ENCODE peak calls at places on chromosomes 16 and 17, in five cellular contexts. L is A549, H is K562, I is H1, W is GM12878. C is an unnamed sample.

GRCh38 chr16:50396770-50397525 is 28.2 kb upstream of the BRD7 start:
- DNase-seq in L (peak), I (no peak), H (peak), W (no peak), C (no peak)

GRCh38 chr16:10202650-10203049 is 20.4 kb upstream of the GRIN2A start:
- DNase-seq in L (no peak), H (no peak), I (no peak), W (no peak), C (no peak)

GRCh38 chr16:77675464-77676324 is 46.6 kb upstream of the NUDT7 start:
- DNase-seq in H (peak), W (peak), I (peak), L (peak), C (peak)

GRCh38 chr16:88464447-88465318 is 11.6 kb downstream of the ZFPM1 start:
- DNase-seq in I (no peak), H (peak), W (no peak), L (no peak), C (no peak)

GRCh38 chr16:88826070-88826840 is 14.5 kb upstream of the APRT start:
- DNase-seq in W (no peak), I (no peak), H (no peak), L (no peak), C (no peak)

GRCh38 chr16:29925805-29926674 is at the start of gene KCTD13:
- DNase-seq in H (peak), W (peak), L (peak), I (peak), C (peak)

GRCh38 chr16:72198021-72198420 is 26.1 kb upstream of the PMFBP1 start:
- DNase-seq in W (no peak), H (no peak), I (no peak), L (no peak), C (no peak)

GRCh38 chr16:8850279-8850885 is 18.4 kb downstream of the CARHSP1 start:
- DNase-seq in I (no peak), L (no peak), W (no peak), H (no peak), C (peak)

GRCh38 chr17:79691931-79692330 is 38.8 kb upstream of the ENPP7 start:
- DNase-seq in L (no peak), H (no peak), W (no peak), I (no peak), C (no peak)

GRCh38 chr17:56833023-56833811 is 503 bp downstream of the C17orf67 start:
- DNase-seq in H (peak), L (peak), I (peak), W (peak), C (no peak)

GRCh38 chr16:61721561-61721960 is 314.7 kb downstream of the CDH8 start:
- DNase-seq in H (no peak), I (no peak), W (no peak), L (no peak), C (no peak)

GRCh38 chr16:75029854-75030253 is 31.0 kb downstream of the ZNRF1 start:
- DNase-seq in I (no peak), W (no peak), L (peak), H (no peak), C (peak)

GRCh38 chr17:34171245-34171818 is 83.8 kb upstream of the CCL2 start:
- DNase-seq in L (peak), I (no peak), H (peak), W (no peak), C (peak)

GRCh38 chr17:18143044-18143936 is 34.7 kb downstream of the MYO15A start:
- DNase-seq in I (no peak), W (no peak), H (peak), L (peak), C (peak)

GRCh38 chr16:51510416-51510815 is 359.3 kb upstream of the SALL1 start:
- DNase-seq in H (no peak), L (no peak), W (no peak), I (no peak), C (no peak)

GRCh38 chr17:15332338-15332737 is 9.1 kb downstream of the TEKT3 start:
- DNase-seq in H (no peak), W (no peak), I (peak), L (no peak), C (no peak)

GRCh38 chr17:65190467-65191095 is 53.4 kb downstream of the RGS9 start:
- DNase-seq in I (no peak), L (no peak), W (no peak), H (no peak), C (no peak)

GRCh38 chr17:50425682-50426471 is at the start of gene ACSF2:
- DNase-seq in H (peak), L (peak), W (no peak), I (peak), C (peak)

GRCh38 chr17:32258383-32259121 is 7.1 kb upstream of the RHBDL3 start:
- DNase-seq in L (no peak), I (no peak), H (no peak), W (no peak), C (no peak)

GRCh38 chr16:70730944-70731343 is 45.1 kb upstream of the MTSS2 start:
- DNase-seq in H (no peak), L (no peak), W (no peak), I (no peak), C (no peak)

GRCh38 chr17:76935331-76935730 is 67.1 kb downstream of the MGAT5B start:
- DNase-seq in I (no peak), W (no peak), H (no peak), L (no peak), C (no peak)

GRCh38 chr17:45104029-45104428 is 28.3 kb downstream of the PLCD3 start:
- DNase-seq in L (no peak), W (no peak), H (no peak), I (no peak), C (no peak)

GRCh38 chr17:45102856-45103255 is 29.5 kb downstream of the PLCD3 start:
- DNase-seq in H (no peak), I (no peak), W (no peak), L (no peak), C (no peak)

GRCh38 chr17:45104497-45104896 is 27.8 kb downstream of the PLCD3 start:
- DNase-seq in L (no peak), W (no peak), H (no peak), I (no peak), C (no peak)

GRCh38 chr17:45101883-45102811 is 30.2 kb downstream of the PLCD3 start:
- DNase-seq in I (no peak), L (no peak), W (no peak), H (no peak), C (peak)

GRCh38 chr17:45103269-45103795 is 29.0 kb downstream of the PLCD3 start:
- DNase-seq in W (no peak), I (no peak), L (no peak), H (no peak), C (no peak)
- TF ChIP-seq POLR2A in W (no peak), I (no peak), L (no peak), H (no peak), C (no peak)

GRCh38 chr16:23999663-24000062 is 163.9 kb downstream of the PRKCB start:
- DNase-seq in W (peak), I (no peak), L (no peak), H (no peak), C (no peak)
- TF ChIP-seq CHD2 in W (no peak), I (no peak), L (no peak), H (no peak), C (no peak)

GRCh38 chr16:59168715-59169114 is 434.6 kb upstream of the GOT2 start:
- DNase-seq in I (no peak), H (no peak), W (no peak), L (peak), C (no peak)
- TF ChIP-seq POLR2A in I (no peak), H (no peak), W (no peak), L (no peak), C (no peak)

GRCh38 chr17:5536831-5537230 is 47.5 kb downstream of the NLRP1 start:
- DNase-seq in L (no peak), H (no peak), W (no peak), I (no peak), C (no peak)
- TF ChIP-seq CHD2 in L (no peak), H (no peak), W (no peak), I (no peak), C (no peak)

GRCh38 chr17:28227278-28228108 is 91.5 kb upstream of the TMEM97 start:
- DNase-seq in H (no peak), I (peak), L (peak), W (no peak), C (no peak)
- TF ChIP-seq POLR2A in H (no peak), I (peak), L (peak), W (no peak), C (no peak)